ENCODE peak calls at places on chromosomes 1 and 21, in eight cellular contexts. D is naive B cell; R is naive thymus-derived CD8-positive, alpha-beta T cell; W is ELF-1; Q is body of pancreas; Z is hepatocyte; P is NCI-H1417; Y is Right ventricle myocardium inferior. B is an unnamed sample.
A peak's percentile ranks its signal among the peaks of the same experiment; 100 is the strongest.

GRCh38 chr1:59074574-59074973 is 222.3 kb upstream of the FGGY start:
- DNase-seq in D (no peak), R (no peak), W (no peak), Q (no peak), Z (no peak), P (no peak), Y (no peak), B (no peak)

GRCh38 chr1:85289207-85289847 is 12.9 kb upstream of the BCL10 start:
- DNase-seq in D (no peak), R (no peak), W (no peak), Q (no peak), Z (peak; percentile 37), P (no peak), Y (no peak), B (peak; percentile 82)

GRCh38 chr1:51850420-51851297 is 27.9 kb downstream of the NRDC start:
- DNase-seq in D (no peak), R (no peak), W (no peak), Q (peak; percentile 30), Z (no peak), P (no peak), Y (peak; percentile 74), B (no peak)

GRCh38 chr1:111218947-111219346 is 8.6 kb upstream of the CHI3L2 start:
- DNase-seq in D (no peak), R (no peak), W (no peak), Q (no peak), Z (no peak), P (no peak), Y (no peak), B (no peak)

GRCh38 chr1:116772648-116773045 is 18.4 kb downstream of the CD2 start:
- DNase-seq in D (no peak), R (no peak), W (no peak), Q (peak; percentile 33), Z (no peak), P (no peak), Y (no peak), B (no peak)

GRCh38 chr1:164640673-164641352 is 81.8 kb downstream of the PBX1 start:
- DNase-seq in D (no peak), R (no peak), W (no peak), Q (peak; percentile 61), Z (no peak), P (no peak), Y (no peak), B (no peak)

GRCh38 chr1:85295654-85296053 is 19.2 kb upstream of the BCL10 start:
- DNase-seq in D (no peak), R (no peak), W (no peak), Q (no peak), Z (no peak), P (no peak), Y (no peak), B (no peak)

GRCh38 chr21:33660406-33660805 is 18.1 kb downstream of the ITSN1 start:
- DNase-seq in D (no peak), R (no peak), W (no peak), Q (no peak), Z (no peak), P (no peak), Y (no peak), B (no peak)

GRCh38 chr1:184747089-184747955 is 7.3 kb downstream of the EDEM3 start:
- DNase-seq in D (peak; percentile 12), R (no peak), W (no peak), Q (no peak), Z (no peak), P (no peak), Y (no peak), B (no peak)

GRCh38 chr1:64874664-64875063 is 91.7 kb downstream of the JAK1 start:
- DNase-seq in D (no peak), R (no peak), W (no peak), Q (no peak), Z (no peak), P (no peak), Y (no peak), B (no peak)

GRCh38 chr1:155882235-155882634 is 22.9 kb downstream of the SYT11 start:
- DNase-seq in D (peak; percentile 9), R (no peak), W (no peak), Q (no peak), Z (no peak), P (no peak), Y (no peak), B (no peak)

B was measured in Calu3.